ENCODE peak calls at places on chromosome 14, in six cellular contexts. One of them, this sample, is unnamed.

GRCh38 chr14:90383731-90384542 is 12.9 kb upstream of the CALM1 start:
- DNase-seq in cardiac fibroblast: peak; percentile 49
- DNase-seq in mesothelial cell of epicardium: peak; percentile 74
- DNase-seq in right atrium auricular region: peak; percentile 72
- DNase-seq in progenitor cell of endocrine pancreas: peak; percentile 45
- DNase-seq in tibial artery: peak; percentile 61
- DNase-seq in this sample: peak; percentile 48

GRCh38 chr14:77184396-77185092 is 2.9 kb downstream of the TMEM63C start:
- DNase-seq in cardiac fibroblast: no peak
- DNase-seq in mesothelial cell of epicardium: no peak
- DNase-seq in right atrium auricular region: peak; percentile 51
- DNase-seq in progenitor cell of endocrine pancreas: no peak
- DNase-seq in tibial artery: no peak
- DNase-seq in this sample: no peak

GRCh38 chr14:67562776-67563150 is 29.7 kb downstream of the PLEKHH1 start:
- DNase-seq in cardiac fibroblast: no peak
- DNase-seq in mesothelial cell of epicardium: no peak
- DNase-seq in right atrium auricular region: no peak
- DNase-seq in progenitor cell of endocrine pancreas: no peak
- DNase-seq in tibial artery: no peak
- DNase-seq in this sample: no peak

GRCh38 chr14:89617471-89618291 is 200.6 kb upstream of the FOXN3 start:
- DNase-seq in cardiac fibroblast: peak; percentile 66
- DNase-seq in mesothelial cell of epicardium: no peak
- DNase-seq in right atrium auricular region: peak; percentile 70
- DNase-seq in progenitor cell of endocrine pancreas: no peak
- DNase-seq in tibial artery: peak; percentile 38
- DNase-seq in this sample: peak; percentile 52

GRCh38 chr14:31126680-31127079 is 80.9 kb downstream of the HECTD1 start:
- DNase-seq in cardiac fibroblast: no peak
- DNase-seq in mesothelial cell of epicardium: no peak
- DNase-seq in right atrium auricular region: no peak
- DNase-seq in progenitor cell of endocrine pancreas: no peak
- DNase-seq in tibial artery: no peak
- DNase-seq in this sample: no peak

GRCh38 chr14:75242546-75243273 is 35.9 kb upstream of the FOS start:
- DNase-seq in cardiac fibroblast: peak; percentile 80
- DNase-seq in mesothelial cell of epicardium: peak; percentile 53
- DNase-seq in right atrium auricular region: no peak
- DNase-seq in progenitor cell of endocrine pancreas: no peak
- DNase-seq in tibial artery: peak; percentile 39
- DNase-seq in this sample: no peak

GRCh38 chr14:105484069-105484996 is 2.4 kb upstream of the CRIP1 start:
- DNase-seq in cardiac fibroblast: peak; percentile 36
- DNase-seq in mesothelial cell of epicardium: no peak
- DNase-seq in right atrium auricular region: peak; percentile 92
- DNase-seq in progenitor cell of endocrine pancreas: no peak
- DNase-seq in tibial artery: peak; percentile 66
- DNase-seq in this sample: no peak

GRCh38 chr14:60637490-60638452 is 11.5 kb downstream of the SIX1 start:
- DNase-seq in cardiac fibroblast: peak; percentile 36
- DNase-seq in mesothelial cell of epicardium: peak; percentile 52
- DNase-seq in right atrium auricular region: no peak
- DNase-seq in progenitor cell of endocrine pancreas: peak; percentile 27
- DNase-seq in tibial artery: no peak
- DNase-seq in this sample: no peak

GRCh38 chr14:33317675-33318074 is 379.0 kb downstream of the NPAS3 start:
- DNase-seq in cardiac fibroblast: no peak
- DNase-seq in mesothelial cell of epicardium: no peak
- DNase-seq in right atrium auricular region: no peak
- DNase-seq in progenitor cell of endocrine pancreas: no peak
- DNase-seq in tibial artery: no peak
- DNase-seq in this sample: no peak

GRCh38 chr14:94458096-94458495 is 5.5 kb upstream of the SERPINA11 start:
- DNase-seq in cardiac fibroblast: no peak
- DNase-seq in mesothelial cell of epicardium: peak; percentile 27
- DNase-seq in right atrium auricular region: peak; percentile 30
- DNase-seq in progenitor cell of endocrine pancreas: no peak
- DNase-seq in tibial artery: no peak
- DNase-seq in this sample: no peak
- TF ChIP-seq CTCF in cardiac fibroblast: no peak
- TF ChIP-seq CTCF in mesothelial cell of epicardium: no peak
- TF ChIP-seq CTCF in right atrium auricular region: no peak
- TF ChIP-seq CTCF in progenitor cell of endocrine pancreas: no peak
- TF ChIP-seq CTCF in tibial artery: no peak
- TF ChIP-seq CTCF in this sample: no peak

GRCh38 chr14:28609228-28609828 is 157.3 kb upstream of the FOXG1 start:
- DNase-seq in cardiac fibroblast: peak; percentile 82
- DNase-seq in mesothelial cell of epicardium: peak; percentile 82
- DNase-seq in right atrium auricular region: no peak
- DNase-seq in progenitor cell of endocrine pancreas: peak; percentile 53
- DNase-seq in tibial artery: no peak
- DNase-seq in this sample: no peak
- TF ChIP-seq CTCF in cardiac fibroblast: peak; percentile 76
- TF ChIP-seq CTCF in mesothelial cell of epicardium: peak; percentile 72
- TF ChIP-seq CTCF in right atrium auricular region: peak; percentile 57
- TF ChIP-seq CTCF in progenitor cell of endocrine pancreas: peak; percentile 93
- TF ChIP-seq CTCF in tibial artery: peak; percentile 11
- TF ChIP-seq CTCF in this sample: peak; percentile 31

GRCh38 chr14:91977909-91978308 is 30.4 kb upstream of the FBLN5 start:
- DNase-seq in cardiac fibroblast: no peak
- DNase-seq in mesothelial cell of epicardium: no peak
- DNase-seq in right atrium auricular region: no peak
- DNase-seq in progenitor cell of endocrine pancreas: no peak
- DNase-seq in tibial artery: no peak
- DNase-seq in this sample: no peak

GRCh38 chr14:91980157-91980556 is 32.7 kb upstream of the FBLN5 start:
- DNase-seq in cardiac fibroblast: peak; percentile 97
- DNase-seq in mesothelial cell of epicardium: no peak
- DNase-seq in right atrium auricular region: no peak
- DNase-seq in progenitor cell of endocrine pancreas: no peak
- DNase-seq in tibial artery: no peak
- DNase-seq in this sample: no peak

GRCh38 chr14:91971188-91971778 is 23.8 kb upstream of the FBLN5 start:
- DNase-seq in cardiac fibroblast: no peak
- DNase-seq in mesothelial cell of epicardium: no peak
- DNase-seq in right atrium auricular region: no peak
- DNase-seq in progenitor cell of endocrine pancreas: no peak
- DNase-seq in tibial artery: no peak
- DNase-seq in this sample: no peak

DNA sequence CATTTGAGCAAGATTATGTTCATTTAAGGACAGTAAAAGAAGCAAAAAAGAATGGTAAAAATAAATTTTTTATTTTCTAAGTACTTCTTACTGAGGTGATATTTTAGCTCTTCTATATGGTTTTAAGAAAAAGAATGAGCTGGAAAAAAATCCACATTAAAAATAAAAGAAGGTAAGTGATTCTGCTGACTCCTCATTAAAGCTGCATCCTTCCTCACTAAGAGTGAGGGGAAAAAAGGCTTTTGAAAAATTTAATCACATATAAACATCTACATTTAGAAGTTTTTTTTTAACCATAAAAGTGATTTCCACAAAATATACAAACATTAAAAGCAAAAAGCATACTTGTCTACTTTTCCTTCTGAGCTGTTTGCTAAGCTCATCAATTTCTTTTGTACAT is 28.3 kb upstream of the FBLN5 start:
- DNase-seq in cardiac fibroblast: no peak
- DNase-seq in mesothelial cell of epicardium: no peak
- DNase-seq in right atrium auricular region: no peak
- DNase-seq in progenitor cell of endocrine pancreas: no peak
- DNase-seq in tibial artery: no peak
- DNase-seq in this sample: no peak
- TF ChIP-seq CTCF in cardiac fibroblast: no peak
- TF ChIP-seq CTCF in mesothelial cell of epicardium: no peak
- TF ChIP-seq CTCF in right atrium auricular region: no peak
- TF ChIP-seq CTCF in progenitor cell of endocrine pancreas: no peak
- TF ChIP-seq CTCF in tibial artery: no peak
- TF ChIP-seq CTCF in this sample: no peak

DNA sequence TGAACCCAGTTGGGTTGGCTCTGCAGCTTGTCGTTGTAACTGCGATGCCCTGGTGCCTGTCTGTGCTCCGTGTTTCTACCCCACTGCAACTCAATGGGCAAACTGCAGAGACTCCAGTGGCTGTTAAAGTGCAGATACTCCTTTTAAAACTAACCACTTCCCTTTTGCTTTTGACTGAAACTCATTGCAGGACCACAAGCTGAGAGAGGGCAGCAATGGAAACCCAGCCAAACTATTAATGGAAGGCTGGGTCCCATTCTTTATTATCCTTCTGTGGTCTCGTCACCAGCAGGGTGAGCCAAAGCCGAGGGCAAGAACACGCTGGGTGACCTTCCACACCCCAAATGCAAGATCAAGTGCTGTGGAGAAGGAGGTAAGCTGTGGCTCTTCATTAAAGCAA is 910.4 kb downstream of the VRK1 start:
- DNase-seq in cardiac fibroblast: no peak
- DNase-seq in mesothelial cell of epicardium: no peak
- DNase-seq in right atrium auricular region: no peak
- DNase-seq in progenitor cell of endocrine pancreas: no peak
- DNase-seq in tibial artery: no peak
- DNase-seq in this sample: no peak
- TF ChIP-seq CTCF in cardiac fibroblast: no peak
- TF ChIP-seq CTCF in mesothelial cell of epicardium: no peak
- TF ChIP-seq CTCF in right atrium auricular region: no peak
- TF ChIP-seq CTCF in progenitor cell of endocrine pancreas: no peak
- TF ChIP-seq CTCF in tibial artery: no peak
- TF ChIP-seq CTCF in this sample: no peak

DNA sequence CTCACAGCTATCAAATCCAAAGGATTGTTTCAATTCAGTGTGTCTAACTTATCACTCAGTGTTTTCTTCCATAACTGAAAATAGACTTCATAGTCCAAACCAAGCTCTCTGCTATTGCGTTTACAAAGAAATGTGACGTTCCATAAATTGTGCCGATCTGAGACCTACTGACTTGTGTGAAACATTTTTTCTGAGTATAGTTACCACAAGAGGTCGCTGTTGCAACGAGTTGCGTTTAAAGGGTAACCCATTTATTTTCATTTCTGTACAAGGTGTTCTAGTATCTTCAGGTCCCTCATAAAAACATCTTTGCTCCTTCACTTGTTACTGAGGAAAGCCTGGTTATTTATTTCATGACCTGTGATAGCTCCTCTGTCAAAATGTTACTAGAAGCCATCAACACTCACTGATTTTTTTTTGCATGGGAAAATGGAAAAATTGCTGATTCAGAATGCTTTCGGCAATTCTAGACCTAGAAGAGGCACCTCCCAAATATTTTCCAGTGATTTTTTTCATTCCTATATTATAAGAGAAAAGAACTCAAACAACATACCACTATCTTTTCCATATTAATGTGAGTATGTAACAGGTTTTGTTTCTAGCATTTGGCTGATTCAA is 60.9 kb upstream of the OR4E1 start:
- DNase-seq in cardiac fibroblast: peak; percentile 67
- DNase-seq in mesothelial cell of epicardium: no peak
- DNase-seq in right atrium auricular region: no peak
- DNase-seq in progenitor cell of endocrine pancreas: no peak
- DNase-seq in tibial artery: no peak
- DNase-seq in this sample: no peak
- TF ChIP-seq CTCF in cardiac fibroblast: peak; percentile 49
- TF ChIP-seq CTCF in mesothelial cell of epicardium: peak; percentile 81
- TF ChIP-seq CTCF in right atrium auricular region: peak; percentile 55
- TF ChIP-seq CTCF in progenitor cell of endocrine pancreas: peak; percentile 69
- TF ChIP-seq CTCF in tibial artery: no peak
- TF ChIP-seq CTCF in this sample: peak; percentile 85

GRCh38 chr14:100675664-100676063 is 51.0 kb upstream of the DLK1 start:
- DNase-seq in cardiac fibroblast: no peak
- DNase-seq in mesothelial cell of epicardium: no peak
- DNase-seq in right atrium auricular region: no peak
- DNase-seq in progenitor cell of endocrine pancreas: no peak
- DNase-seq in tibial artery: no peak
- DNase-seq in this sample: no peak

GRCh38 chr14:100673807-100674154 is 52.9 kb upstream of the DLK1 start:
- DNase-seq in cardiac fibroblast: no peak
- DNase-seq in mesothelial cell of epicardium: no peak
- DNase-seq in right atrium auricular region: no peak
- DNase-seq in progenitor cell of endocrine pancreas: no peak
- DNase-seq in tibial artery: no peak
- DNase-seq in this sample: no peak

GRCh38 chr14:100673085-100673806 is 53.4 kb upstream of the DLK1 start:
- DNase-seq in cardiac fibroblast: no peak
- DNase-seq in mesothelial cell of epicardium: no peak
- DNase-seq in right atrium auricular region: no peak
- DNase-seq in progenitor cell of endocrine pancreas: peak; percentile 63
- DNase-seq in tibial artery: no peak
- DNase-seq in this sample: no peak

GRCh38 chr14:100674897-100675618 is 51.6 kb upstream of the DLK1 start:
- DNase-seq in cardiac fibroblast: no peak
- DNase-seq in mesothelial cell of epicardium: no peak
- DNase-seq in right atrium auricular region: no peak
- DNase-seq in progenitor cell of endocrine pancreas: no peak
- DNase-seq in tibial artery: no peak
- DNase-seq in this sample: no peak

GRCh38 chr14:100674428-100674827 is 52.3 kb upstream of the DLK1 start:
- DNase-seq in cardiac fibroblast: no peak
- DNase-seq in mesothelial cell of epicardium: no peak
- DNase-seq in right atrium auricular region: no peak
- DNase-seq in progenitor cell of endocrine pancreas: no peak
- DNase-seq in tibial artery: no peak
- DNase-seq in this sample: no peak
- TF ChIP-seq CTCF in cardiac fibroblast: no peak
- TF ChIP-seq CTCF in mesothelial cell of epicardium: no peak
- TF ChIP-seq CTCF in right atrium auricular region: no peak
- TF ChIP-seq CTCF in progenitor cell of endocrine pancreas: no peak
- TF ChIP-seq CTCF in tibial artery: no peak
- TF ChIP-seq CTCF in this sample: no peak

GRCh38 chr14:37024166-37024565 is 148.2 kb downstream of the SLC25A21 start:
- DNase-seq in cardiac fibroblast: no peak
- DNase-seq in mesothelial cell of epicardium: no peak
- DNase-seq in right atrium auricular region: no peak
- DNase-seq in progenitor cell of endocrine pancreas: no peak
- DNase-seq in tibial artery: no peak
- DNase-seq in this sample: no peak
- TF ChIP-seq CTCF in cardiac fibroblast: no peak
- TF ChIP-seq CTCF in mesothelial cell of epicardium: no peak
- TF ChIP-seq CTCF in right atrium auricular region: no peak
- TF ChIP-seq CTCF in progenitor cell of endocrine pancreas: no peak
- TF ChIP-seq CTCF in tibial artery: no peak
- TF ChIP-seq CTCF in this sample: no peak